ENCODE peak calls at places on chromosomes 4 and X, in nine cellular contexts. F is transverse colon, R is suprapubic skin, U is body of pancreas, N is breast epithelium, Y is stomach, L is spleen, D is right lobe of liver, T is uterus. H is an unnamed sample.

GRCh38 chr4:5370286-5370685 is 319.0 kb downstream of the STK32B start:
- DNase-seq in T (no peak), F (no peak), L (no peak), R (no peak), N (no peak), U (no peak), D (no peak), Y (no peak), H (no peak)

GRCh38 chrX:151852294-151852693 is 60.4 kb upstream of the MAGEA4 start:
- DNase-seq in Y (no peak), F (no peak), L (no peak), U (no peak), D (no peak), T (no peak), N (no peak), R (no peak), H (no peak)

GRCh38 chrX:114162068-114162735 is 421.7 kb upstream of the HTR2C start:
- DNase-seq in U (no peak), N (no peak), T (no peak), Y (no peak), R (no peak), F (no peak), L (no peak), D (no peak), H (no peak)

GRCh38 chr4:76804060-76804459 is 93.9 kb downstream of the SOWAHB start:
- DNase-seq in D (no peak), U (no peak), Y (no peak), F (no peak), N (no peak), L (no peak), R (no peak), T (no peak), H (no peak)

GRCh38 chr4:123516576-123516975 is 120.0 kb downstream of the SPRY1 start:
- DNase-seq in T (no peak), D (no peak), U (no peak), Y (no peak), L (no peak), R (no peak), F (no peak), N (no peak), H (no peak)

GRCh38 chrX:115892787-115893671 is 277.5 kb upstream of the AGTR2 start:
- DNase-seq in Y (peak), D (peak), T (peak), U (peak), R (no peak), F (peak), L (peak), N (peak), H (peak)

GRCh38 chrX:105098812-105099211 is 121.7 kb downstream of the TEX13A start:
- DNase-seq in D (no peak), L (no peak), Y (no peak), R (no peak), F (no peak), T (no peak), U (no peak), N (no peak), H (no peak)

GRCh38 chrX:107542500-107542899 is 85.8 kb upstream of the PRPS1 start:
- DNase-seq in U (no peak), Y (peak), F (no peak), N (no peak), R (no peak), D (no peak), T (no peak), L (no peak), H (no peak)

GRCh38 chrX:50813843-50814661 is at the start of gene SHROOM4:
- DNase-seq in L (peak), U (peak), Y (peak), D (peak), R (no peak), N (no peak), F (peak), T (peak), H (peak)

GRCh38 chrX:42714981-42715688 is 62.8 kb downstream of the PPP1R2C start:
- DNase-seq in R (peak), U (peak), L (no peak), Y (peak), T (no peak), N (peak), D (peak), F (peak), H (no peak)

GRCh38 chrX:56728321-56728720 is 722 bp upstream of the NBDY start:
- DNase-seq in L (no peak), T (no peak), Y (no peak), N (no peak), D (no peak), F (no peak), R (no peak), U (no peak), H (no peak)
- H3K4me3 ChIP-seq in L (no peak), T (no peak), Y (peak), N (peak), D (no peak), F (no peak), R (peak), U (no peak), H (no peak)

GRCh38 chr4:163492951-163493504 is 1.5 kb upstream of the TMA16 start:
- DNase-seq in L (no peak), T (no peak), N (no peak), R (no peak), F (no peak), U (no peak), Y (no peak), D (no peak), H (no peak)

GRCh38 chr4:163489929-163490328 is 4.6 kb upstream of the TMA16 start:
- DNase-seq in T (no peak), N (no peak), L (no peak), D (no peak), Y (no peak), U (no peak), F (no peak), R (no peak), H (no peak)

GRCh38 chr4:163495900-163496299 is 1.4 kb downstream of the TMA16 start:
- DNase-seq in N (no peak), R (no peak), Y (no peak), F (no peak), D (no peak), L (no peak), U (no peak), T (no peak), H (no peak)

GRCh38 chr4:163493643-163494359 is 689 bp upstream of the TMA16 start:
- DNase-seq in U (no peak), T (no peak), L (peak), R (no peak), F (peak), N (no peak), D (peak), Y (peak), H (no peak)

DNA sequence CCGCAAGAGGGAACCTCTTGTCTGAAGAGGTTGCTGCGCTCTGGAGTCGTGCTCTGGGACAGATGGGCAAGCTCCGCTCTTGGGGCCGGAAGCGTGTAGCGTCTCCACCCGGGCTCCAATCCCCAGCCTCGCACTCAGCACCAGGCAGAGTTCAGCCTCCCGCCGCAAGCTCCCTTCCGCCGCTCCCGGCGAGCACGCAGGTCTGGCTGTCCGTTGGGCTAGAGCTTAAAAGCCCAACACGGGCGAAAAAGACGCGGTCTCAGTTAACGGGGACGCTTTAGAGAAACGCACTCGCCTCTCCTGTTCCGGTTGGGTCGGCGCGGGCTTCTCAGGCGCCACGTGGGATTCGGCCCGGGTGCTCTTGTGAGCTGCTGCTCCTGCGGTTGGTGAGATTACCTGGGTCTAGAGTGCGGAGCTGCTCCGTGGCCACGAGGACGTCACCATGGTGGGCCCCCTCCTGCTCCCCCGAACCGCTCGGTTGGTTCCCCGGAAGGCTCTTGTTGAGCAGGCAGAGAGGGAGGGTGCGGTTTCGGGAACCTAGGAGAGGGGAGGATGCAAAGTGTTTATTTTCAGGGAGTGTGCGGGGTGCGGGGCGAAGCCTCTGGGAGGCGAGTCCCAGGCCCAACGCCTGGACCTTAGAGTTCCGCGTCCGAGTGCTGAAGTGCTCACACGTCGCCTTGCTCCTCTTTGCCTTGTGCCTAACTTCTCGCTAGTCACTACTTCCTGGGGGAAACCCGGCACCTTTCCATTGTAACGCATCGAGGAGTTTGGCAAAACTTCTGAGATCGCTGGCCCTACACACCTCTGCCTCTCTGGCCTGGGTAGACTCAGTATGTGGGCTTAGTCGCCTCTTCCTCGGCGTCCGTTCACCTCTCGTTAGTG is at the start of gene TMA16:
- DNase-seq in U (peak), F (peak), R (peak), Y (peak), T (peak), L (peak), D (peak), N (peak), H (peak)
- TF ChIP-seq POLR2A in U (peak), F (peak), R (no peak), Y (peak), T (peak), L (peak), D (peak), N (no peak), H (peak)

DNA sequence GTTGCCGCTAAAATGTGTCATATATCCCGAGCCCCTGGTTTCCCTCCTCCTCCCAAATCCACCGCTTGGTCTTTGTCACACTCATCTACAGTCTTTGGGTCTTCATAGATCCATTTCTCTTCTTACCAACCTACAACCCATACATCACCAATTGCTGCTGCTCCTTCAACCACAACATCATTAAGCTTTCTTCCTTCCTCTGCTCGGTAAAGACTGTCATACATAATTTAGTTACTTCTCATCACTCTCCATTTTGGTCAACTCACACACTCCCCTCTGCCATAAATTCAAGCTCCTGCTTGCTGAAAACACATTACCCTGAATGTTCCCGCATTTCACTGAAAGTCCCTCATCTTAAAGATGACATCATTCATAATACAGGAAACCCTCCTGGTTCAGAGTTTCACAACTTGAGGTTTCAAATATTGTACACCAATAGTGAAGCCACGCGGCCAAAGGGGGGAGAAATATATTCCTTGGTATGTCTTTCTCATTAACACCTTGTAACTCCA is 1.7 kb upstream of the DCTD start:
- DNase-seq in U (no peak), L (no peak), R (no peak), Y (no peak), N (no peak), D (no peak), F (no peak), T (no peak), H (no peak)
- H3K27ac ChIP-seq in U (peak), L (peak), R (no peak), Y (peak), N (no peak), D (no peak), F (peak), T (no peak), H (no peak)

GRCh38 chr4:183344523-183345255 is 22.5 kb upstream of the CLDN24 start:
- DNase-seq in N (no peak), F (no peak), D (peak), U (no peak), R (no peak), Y (no peak), T (no peak), L (peak), H (no peak)

GRCh38 chr4:183347586-183347985 is 25.4 kb upstream of the CLDN24 start:
- DNase-seq in R (no peak), U (no peak), T (no peak), L (peak), D (no peak), Y (no peak), F (no peak), N (no peak), H (no peak)

GRCh38 chr4:183345261-183345660 is 23.0 kb upstream of the CLDN24 start:
- DNase-seq in T (no peak), N (no peak), L (peak), U (no peak), F (no peak), R (no peak), Y (no peak), D (no peak), H (no peak)

GRCh38 chr4:183343730-183344129 is 21.5 kb upstream of the CLDN24 start:
- DNase-seq in N (no peak), R (no peak), U (no peak), F (no peak), D (peak), Y (no peak), L (peak), T (no peak), H (no peak)

GRCh38 chr4:183342541-183343533 is 20.6 kb upstream of the CLDN24 start:
- DNase-seq in T (no peak), L (peak), N (no peak), F (no peak), Y (peak), U (no peak), D (peak), R (no peak), H (no peak)
- H3K4me3 ChIP-seq in T (no peak), L (no peak), N (peak), F (no peak), Y (peak), U (no peak), D (no peak), R (peak), H (no peak)

GRCh38 chr4:148800943-148801342 is 358.7 kb upstream of the NR3C2 start:
- DNase-seq in T (no peak), F (no peak), D (no peak), R (no peak), U (no peak), L (no peak), Y (no peak), N (no peak), H (no peak)

GRCh38 chr4:148790246-148790645 is 348.0 kb upstream of the NR3C2 start:
- DNase-seq in F (no peak), D (no peak), U (no peak), T (no peak), N (no peak), R (no peak), Y (no peak), L (no peak), H (no peak)

GRCh38 chr4:148793221-148793620 is 351.0 kb upstream of the NR3C2 start:
- DNase-seq in D (no peak), L (no peak), N (no peak), R (no peak), U (no peak), T (no peak), F (no peak), Y (no peak), H (no peak)

GRCh38 chr4:148790691-148791090 is 348.5 kb upstream of the NR3C2 start:
- DNase-seq in N (no peak), D (no peak), U (no peak), F (no peak), T (no peak), R (no peak), Y (no peak), L (no peak), H (no peak)

DNA sequence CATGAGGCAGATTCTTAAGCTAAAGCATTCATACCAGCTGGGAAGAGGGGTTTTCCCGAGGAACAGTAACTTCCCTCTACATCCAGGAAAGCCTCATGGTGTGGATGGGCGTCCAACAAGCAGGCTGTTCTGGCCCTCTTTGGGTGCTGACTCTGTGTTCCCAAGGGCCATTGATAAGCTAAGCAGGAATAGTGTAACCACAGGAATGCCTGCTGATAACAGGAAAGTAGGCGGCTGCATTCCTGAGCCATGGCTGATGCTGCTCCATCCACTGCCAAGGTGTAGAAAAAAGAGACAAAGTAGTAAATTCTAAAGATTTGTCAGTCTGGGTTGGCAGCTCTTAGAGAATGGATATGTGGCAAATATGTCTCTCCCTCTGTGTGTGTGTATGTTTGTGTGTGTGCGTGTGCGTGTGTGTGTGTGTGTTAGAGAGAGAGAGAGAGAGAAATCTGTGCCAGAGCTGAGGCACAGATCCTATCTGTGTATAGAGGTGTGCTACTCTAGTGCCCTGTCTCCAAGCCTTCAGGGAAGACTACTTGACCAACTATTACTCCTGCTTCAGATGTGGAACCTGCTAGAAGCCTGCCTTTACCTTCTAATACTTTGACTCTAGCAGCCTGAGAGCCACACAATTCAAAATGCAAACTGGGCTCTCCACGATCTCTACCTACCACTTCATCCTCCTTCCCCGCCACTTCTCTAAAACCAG is 353.1 kb upstream of the NR3C2 start:
- DNase-seq in F (no peak), T (no peak), U (peak), Y (peak), L (no peak), R (no peak), N (no peak), D (no peak), H (no peak)
- TF ChIP-seq POLR2A in F (no peak), T (no peak), U (no peak), Y (no peak), L (no peak), R (no peak), N (no peak), D (no peak), H (no peak)

DNA sequence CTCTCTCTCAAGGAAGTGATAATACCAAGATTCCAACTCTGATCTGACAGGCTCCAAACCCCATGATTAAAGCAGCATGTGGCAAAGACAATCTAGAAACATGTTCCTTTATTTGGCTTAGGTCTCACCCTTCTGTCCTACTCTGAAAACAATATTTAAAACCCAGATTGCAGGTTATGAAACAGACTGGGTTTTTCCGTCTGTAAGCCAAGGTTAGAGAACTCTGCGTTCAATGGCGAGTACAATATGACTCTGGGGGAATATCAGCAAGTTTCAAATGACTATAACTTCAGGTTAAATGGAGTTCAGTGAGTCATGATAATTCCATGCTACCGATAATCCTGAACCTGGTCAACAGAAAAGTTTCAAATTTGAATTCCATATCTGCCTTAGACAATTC is 50.8 kb downstream of the ANAPC10 start:
- DNase-seq in L (no peak), N (no peak), F (no peak), T (no peak), U (no peak), R (no peak), Y (no peak), D (no peak), H (no peak)
- H3K27ac ChIP-seq in L (no peak), N (no peak), F (no peak), T (no peak), U (no peak), R (no peak), Y (no peak), D (no peak), H (no peak)

H was measured in ovary.